ENCODE peak calls at places on chromosomes 6 and 20, in nine cellular contexts. One of them, this sample, is unnamed.

GRCh38 chr6:42781546-42781810 is 374 bp upstream of the BICRAL start:
- DNase-seq in right lobe of liver: no peak
- DNase-seq in astrocyte of the spinal cord: peak
- DNase-seq in cardiac fibroblast: peak
- DNase-seq in heart left ventricle: no peak
- DNase-seq in CD8-positive, alpha-beta T cell: no peak
- DNase-seq in HFF-Myc: no peak
- DNase-seq in esophagus squamous epithelium: no peak
- DNase-seq in OCI-LY7: peak
- DNase-seq in this sample: no peak

GRCh38 chr20:32585519-32586127 is 490 bp upstream of the NOL4L start:
- DNase-seq in heart left ventricle: no peak
- DNase-seq in OCI-LY7: no peak
- DNase-seq in astrocyte of the spinal cord: no peak
- DNase-seq in HFF-Myc: no peak
- DNase-seq in esophagus squamous epithelium: no peak
- DNase-seq in right lobe of liver: no peak
- DNase-seq in cardiac fibroblast: no peak
- DNase-seq in CD8-positive, alpha-beta T cell: no peak
- DNase-seq in this sample: no peak

GRCh38 chr20:19974621-19975435 is 42.3 kb upstream of the NAA20 start:
- DNase-seq in astrocyte of the spinal cord: peak
- DNase-seq in HFF-Myc: peak
- DNase-seq in esophagus squamous epithelium: no peak
- DNase-seq in OCI-LY7: no peak
- DNase-seq in right lobe of liver: peak
- DNase-seq in cardiac fibroblast: peak
- DNase-seq in CD8-positive, alpha-beta T cell: no peak
- DNase-seq in heart left ventricle: peak
- DNase-seq in this sample: peak

GRCh38 chr20:46202758-46203509 is 84.8 kb downstream of the CD40 start:
- DNase-seq in esophagus squamous epithelium: no peak
- DNase-seq in heart left ventricle: peak
- DNase-seq in CD8-positive, alpha-beta T cell: no peak
- DNase-seq in right lobe of liver: no peak
- DNase-seq in astrocyte of the spinal cord: no peak
- DNase-seq in OCI-LY7: no peak
- DNase-seq in cardiac fibroblast: peak
- DNase-seq in HFF-Myc: no peak
- DNase-seq in this sample: no peak

GRCh38 chr6:40998661-40999060 is 40.4 kb downstream of the UNC5CL start:
- DNase-seq in HFF-Myc: no peak
- DNase-seq in CD8-positive, alpha-beta T cell: no peak
- DNase-seq in esophagus squamous epithelium: no peak
- DNase-seq in right lobe of liver: no peak
- DNase-seq in astrocyte of the spinal cord: no peak
- DNase-seq in heart left ventricle: no peak
- DNase-seq in cardiac fibroblast: peak
- DNase-seq in OCI-LY7: no peak
- DNase-seq in this sample: no peak

GRCh38 chr6:40426341-40427066 is 160.7 kb downstream of the LRFN2 start:
- DNase-seq in OCI-LY7: no peak
- DNase-seq in heart left ventricle: no peak
- DNase-seq in HFF-Myc: no peak
- DNase-seq in right lobe of liver: no peak
- DNase-seq in cardiac fibroblast: no peak
- DNase-seq in esophagus squamous epithelium: no peak
- DNase-seq in astrocyte of the spinal cord: no peak
- DNase-seq in CD8-positive, alpha-beta T cell: no peak
- DNase-seq in this sample: no peak

GRCh38 chr6:135181333-135182119 is 418 bp downstream of the MYB start:
- DNase-seq in cardiac fibroblast: no peak
- DNase-seq in right lobe of liver: no peak
- DNase-seq in CD8-positive, alpha-beta T cell: no peak
- DNase-seq in HFF-Myc: no peak
- DNase-seq in heart left ventricle: no peak
- DNase-seq in OCI-LY7: peak
- DNase-seq in astrocyte of the spinal cord: peak
- DNase-seq in esophagus squamous epithelium: no peak
- DNase-seq in this sample: no peak

GRCh38 chr20:18613553-18613952 is 25.7 kb downstream of the DTD1 start:
- DNase-seq in cardiac fibroblast: no peak
- DNase-seq in right lobe of liver: no peak
- DNase-seq in CD8-positive, alpha-beta T cell: no peak
- DNase-seq in esophagus squamous epithelium: no peak
- DNase-seq in OCI-LY7: no peak
- DNase-seq in HFF-Myc: peak
- DNase-seq in heart left ventricle: no peak
- DNase-seq in astrocyte of the spinal cord: peak
- DNase-seq in this sample: peak

GRCh38 chr6:13099771-13100170 is 228.6 kb downstream of the TBC1D7 start:
- DNase-seq in CD8-positive, alpha-beta T cell: no peak
- DNase-seq in heart left ventricle: no peak
- DNase-seq in astrocyte of the spinal cord: no peak
- DNase-seq in HFF-Myc: no peak
- DNase-seq in OCI-LY7: no peak
- DNase-seq in esophagus squamous epithelium: no peak
- DNase-seq in right lobe of liver: no peak
- DNase-seq in cardiac fibroblast: no peak
- DNase-seq in this sample: no peak

GRCh38 chr6:107936162-107936909 is 21.7 kb downstream of the SEC63 start:
- DNase-seq in esophagus squamous epithelium: no peak
- DNase-seq in HFF-Myc: no peak
- DNase-seq in CD8-positive, alpha-beta T cell: no peak
- DNase-seq in cardiac fibroblast: no peak
- DNase-seq in right lobe of liver: no peak
- DNase-seq in astrocyte of the spinal cord: no peak
- DNase-seq in OCI-LY7: no peak
- DNase-seq in heart left ventricle: no peak
- DNase-seq in this sample: no peak

GRCh38 chr6:55543633-55544309 is 35.2 kb downstream of the HMGCLL1 start:
- DNase-seq in esophagus squamous epithelium: no peak
- DNase-seq in OCI-LY7: no peak
- DNase-seq in astrocyte of the spinal cord: no peak
- DNase-seq in heart left ventricle: no peak
- DNase-seq in right lobe of liver: no peak
- DNase-seq in HFF-Myc: no peak
- DNase-seq in cardiac fibroblast: no peak
- DNase-seq in CD8-positive, alpha-beta T cell: no peak
- DNase-seq in this sample: no peak

GRCh38 chr20:46690219-46691111 is 1.2 kb upstream of the TP53RK start:
- DNase-seq in cardiac fibroblast: peak
- DNase-seq in HFF-Myc: no peak
- DNase-seq in OCI-LY7: no peak
- DNase-seq in esophagus squamous epithelium: no peak
- DNase-seq in CD8-positive, alpha-beta T cell: no peak
- DNase-seq in right lobe of liver: no peak
- DNase-seq in astrocyte of the spinal cord: peak
- DNase-seq in heart left ventricle: no peak
- DNase-seq in this sample: no peak

GRCh38 chr6:98847767-98848538 is 13.6 kb downstream of the POU3F2 start:
- DNase-seq in astrocyte of the spinal cord: no peak
- DNase-seq in right lobe of liver: no peak
- DNase-seq in heart left ventricle: no peak
- DNase-seq in CD8-positive, alpha-beta T cell: no peak
- DNase-seq in esophagus squamous epithelium: no peak
- DNase-seq in OCI-LY7: no peak
- DNase-seq in HFF-Myc: no peak
- DNase-seq in cardiac fibroblast: peak
- DNase-seq in this sample: no peak

GRCh38 chr6:108115598-108116058 is 41.1 kb upstream of the OSTM1 start:
- DNase-seq in OCI-LY7: no peak
- DNase-seq in CD8-positive, alpha-beta T cell: no peak
- DNase-seq in esophagus squamous epithelium: no peak
- DNase-seq in astrocyte of the spinal cord: no peak
- DNase-seq in right lobe of liver: peak
- DNase-seq in cardiac fibroblast: peak
- DNase-seq in heart left ventricle: no peak
- DNase-seq in HFF-Myc: no peak
- DNase-seq in this sample: no peak

GRCh38 chr20:37742121-37742520 is 48.3 kb downstream of the CTNNBL1 start:
- DNase-seq in astrocyte of the spinal cord: no peak
- DNase-seq in HFF-Myc: no peak
- DNase-seq in cardiac fibroblast: no peak
- DNase-seq in right lobe of liver: no peak
- DNase-seq in heart left ventricle: no peak
- DNase-seq in CD8-positive, alpha-beta T cell: no peak
- DNase-seq in esophagus squamous epithelium: no peak
- DNase-seq in OCI-LY7: no peak
- DNase-seq in this sample: no peak

GRCh38 chr6:85008311-85009015 is 244.1 kb upstream of the TBX18 start:
- DNase-seq in CD8-positive, alpha-beta T cell: no peak
- DNase-seq in HFF-Myc: no peak
- DNase-seq in astrocyte of the spinal cord: peak
- DNase-seq in right lobe of liver: no peak
- DNase-seq in cardiac fibroblast: peak
- DNase-seq in esophagus squamous epithelium: no peak
- DNase-seq in OCI-LY7: no peak
- DNase-seq in heart left ventricle: no peak
- DNase-seq in this sample: peak
- TF ChIP-seq CTCF in CD8-positive, alpha-beta T cell: no peak
- TF ChIP-seq CTCF in HFF-Myc: no peak
- TF ChIP-seq CTCF in astrocyte of the spinal cord: no peak
- TF ChIP-seq CTCF in right lobe of liver: no peak
- TF ChIP-seq CTCF in cardiac fibroblast: no peak
- TF ChIP-seq CTCF in esophagus squamous epithelium: no peak
- TF ChIP-seq CTCF in OCI-LY7: no peak
- TF ChIP-seq CTCF in heart left ventricle: no peak
- TF ChIP-seq CTCF in this sample: no peak

GRCh38 chr20:48366230-48366629 is 461.6 kb downstream of the PREX1 start:
- DNase-seq in cardiac fibroblast: no peak
- DNase-seq in esophagus squamous epithelium: no peak
- DNase-seq in heart left ventricle: no peak
- DNase-seq in right lobe of liver: no peak
- DNase-seq in astrocyte of the spinal cord: no peak
- DNase-seq in HFF-Myc: no peak
- DNase-seq in OCI-LY7: no peak
- DNase-seq in CD8-positive, alpha-beta T cell: no peak
- DNase-seq in this sample: no peak

GRCh38 chr20:48364055-48364454 is 463.7 kb downstream of the PREX1 start:
- DNase-seq in esophagus squamous epithelium: no peak
- DNase-seq in CD8-positive, alpha-beta T cell: no peak
- DNase-seq in OCI-LY7: no peak
- DNase-seq in right lobe of liver: no peak
- DNase-seq in astrocyte of the spinal cord: no peak
- DNase-seq in heart left ventricle: no peak
- DNase-seq in HFF-Myc: no peak
- DNase-seq in cardiac fibroblast: no peak
- DNase-seq in this sample: no peak

GRCh38 chr20:48359692-48360337 is 468.0 kb downstream of the PREX1 start:
- DNase-seq in cardiac fibroblast: no peak
- DNase-seq in HFF-Myc: no peak
- DNase-seq in CD8-positive, alpha-beta T cell: no peak
- DNase-seq in astrocyte of the spinal cord: no peak
- DNase-seq in right lobe of liver: no peak
- DNase-seq in OCI-LY7: peak
- DNase-seq in heart left ventricle: no peak
- DNase-seq in esophagus squamous epithelium: no peak
- DNase-seq in this sample: no peak

GRCh38 chr20:48360338-48360698 is 467.5 kb downstream of the PREX1 start:
- DNase-seq in heart left ventricle: no peak
- DNase-seq in OCI-LY7: peak
- DNase-seq in HFF-Myc: no peak
- DNase-seq in right lobe of liver: no peak
- DNase-seq in astrocyte of the spinal cord: no peak
- DNase-seq in cardiac fibroblast: no peak
- DNase-seq in esophagus squamous epithelium: no peak
- DNase-seq in CD8-positive, alpha-beta T cell: no peak
- DNase-seq in this sample: no peak

DNA sequence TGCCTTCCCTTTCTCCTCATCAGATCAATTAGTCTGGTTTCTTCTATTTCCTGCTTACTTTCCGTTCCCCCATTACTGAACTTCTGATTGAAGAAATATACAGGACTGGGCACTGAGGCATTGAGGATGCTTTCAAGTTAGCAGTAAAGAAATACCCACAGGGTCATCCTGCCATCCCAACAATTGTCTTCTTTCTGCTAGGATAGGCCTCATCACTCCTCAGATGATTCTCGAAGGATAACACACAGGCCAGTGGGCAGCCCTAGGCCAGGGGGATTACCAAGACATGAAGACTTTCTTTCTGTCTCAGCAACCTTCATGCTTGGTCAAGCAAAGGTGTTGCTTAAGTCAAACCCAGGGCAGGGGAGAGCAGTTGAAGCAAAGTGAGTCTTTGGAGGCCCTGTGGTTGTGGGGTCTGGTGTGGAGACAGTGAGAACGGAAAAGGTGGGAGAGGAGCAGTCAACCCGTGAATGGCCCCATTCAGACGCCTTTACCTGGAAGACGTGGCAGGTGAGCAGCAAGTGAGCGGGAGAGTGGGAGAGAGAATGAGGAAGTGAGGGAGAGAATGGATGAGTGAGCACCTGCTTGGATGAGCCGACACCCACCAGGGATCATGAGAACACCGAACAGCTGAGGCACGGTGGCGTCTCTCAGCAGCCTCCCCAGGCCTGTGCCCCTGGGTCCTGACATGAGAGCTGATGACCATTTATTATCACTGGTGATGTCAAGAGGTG is 462.9 kb downstream of the PREX1 start:
- DNase-seq in heart left ventricle: no peak
- DNase-seq in right lobe of liver: no peak
- DNase-seq in astrocyte of the spinal cord: no peak
- DNase-seq in CD8-positive, alpha-beta T cell: no peak
- DNase-seq in cardiac fibroblast: no peak
- DNase-seq in esophagus squamous epithelium: no peak
- DNase-seq in OCI-LY7: peak
- DNase-seq in HFF-Myc: no peak
- DNase-seq in this sample: no peak
- H3K4me3 ChIP-seq in heart left ventricle: no peak
- H3K4me3 ChIP-seq in right lobe of liver: no peak
- H3K4me3 ChIP-seq in astrocyte of the spinal cord: no peak
- H3K4me3 ChIP-seq in CD8-positive, alpha-beta T cell: no peak
- H3K4me3 ChIP-seq in cardiac fibroblast: no peak
- H3K4me3 ChIP-seq in esophagus squamous epithelium: no peak
- H3K4me3 ChIP-seq in OCI-LY7: no peak
- H3K4me3 ChIP-seq in HFF-Myc: no peak
- H3K4me3 ChIP-seq in this sample: no peak

DNA sequence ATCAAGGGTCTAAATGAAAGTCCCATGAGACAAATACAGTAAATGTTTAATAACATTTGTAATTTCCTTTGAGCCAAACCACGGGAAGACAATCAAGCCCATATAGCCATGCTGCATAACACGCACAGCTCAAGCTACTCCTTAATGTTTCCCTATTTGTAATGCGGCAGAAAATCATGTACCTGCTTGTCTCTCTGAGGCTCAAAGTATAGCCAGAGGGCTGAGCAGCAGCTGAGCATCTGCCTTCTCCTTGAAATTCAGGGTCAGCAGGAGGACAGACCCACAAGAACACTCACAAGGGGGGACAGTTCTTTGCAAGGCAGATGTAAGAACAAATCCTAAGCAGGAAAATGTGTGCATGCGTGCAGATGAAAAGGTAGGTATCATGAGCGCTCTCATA is 45.8 kb upstream of the JARID2 start:
- DNase-seq in CD8-positive, alpha-beta T cell: no peak
- DNase-seq in right lobe of liver: no peak
- DNase-seq in HFF-Myc: no peak
- DNase-seq in esophagus squamous epithelium: no peak
- DNase-seq in astrocyte of the spinal cord: no peak
- DNase-seq in heart left ventricle: no peak
- DNase-seq in cardiac fibroblast: no peak
- DNase-seq in OCI-LY7: no peak
- DNase-seq in this sample: no peak
- TF ChIP-seq CTCF in CD8-positive, alpha-beta T cell: no peak
- TF ChIP-seq CTCF in right lobe of liver: no peak
- TF ChIP-seq CTCF in HFF-Myc: no peak
- TF ChIP-seq CTCF in esophagus squamous epithelium: no peak
- TF ChIP-seq CTCF in astrocyte of the spinal cord: no peak
- TF ChIP-seq CTCF in heart left ventricle: no peak
- TF ChIP-seq CTCF in cardiac fibroblast: no peak
- TF ChIP-seq CTCF in OCI-LY7: no peak
- TF ChIP-seq CTCF in this sample: no peak

GRCh38 chr6:3454206-3455016 is 2.4 kb downstream of the SLC22A23 start:
- DNase-seq in heart left ventricle: no peak
- DNase-seq in CD8-positive, alpha-beta T cell: no peak
- DNase-seq in OCI-LY7: no peak
- DNase-seq in astrocyte of the spinal cord: no peak
- DNase-seq in cardiac fibroblast: no peak
- DNase-seq in esophagus squamous epithelium: no peak
- DNase-seq in right lobe of liver: no peak
- DNase-seq in HFF-Myc: no peak
- DNase-seq in this sample: no peak
- H3K4me3 ChIP-seq in heart left ventricle: peak
- H3K4me3 ChIP-seq in CD8-positive, alpha-beta T cell: peak
- H3K4me3 ChIP-seq in OCI-LY7: no peak
- H3K4me3 ChIP-seq in astrocyte of the spinal cord: peak
- H3K4me3 ChIP-seq in cardiac fibroblast: peak
- H3K4me3 ChIP-seq in esophagus squamous epithelium: peak
- H3K4me3 ChIP-seq in right lobe of liver: peak
- H3K4me3 ChIP-seq in HFF-Myc: no peak
- H3K4me3 ChIP-seq in this sample: no peak

This sample was measured in foreskin fibroblast.